ENCODE peak calls at places on chromosomes 7 and 10, in eight cellular contexts. M is adipocyte, C is hypothalamus, Q is HTR-8/SVneo, X is fibroblast of villous mesenchyme, T is fibroblast of pulmonary artery, W is dorsolateral prefrontal cortex, U is SW480. F is an unnamed sample.

GRCh38 chr10:23432161-23432560 is 6.7 kb upstream of the OTUD1 start:
- DNase-seq in M (peak; percentile 16), C (no peak), Q (no peak), X (no peak), T (no peak), W (no peak), U (no peak), F (no peak)

GRCh38 chr10:11162828-11163599 is 145.3 kb downstream of the CELF2 start:
- DNase-seq in M (no peak), C (no peak), Q (no peak), X (no peak), T (no peak), W (no peak), U (no peak), F (no peak)

GRCh38 chr7:142420554-142421362 is 162.9 kb upstream of the PRSS58 start:
- DNase-seq in M (peak; percentile 28), C (no peak), Q (peak; percentile 39), X (no peak), T (peak; percentile 13), W (no peak), U (no peak), F (no peak)

GRCh38 chr7:6375346-6376101 is 72.2 kb downstream of the DAGLB start:
- DNase-seq in M (peak; percentile 66), C (no peak), Q (no peak), X (peak; percentile 54), T (peak; percentile 49), W (no peak), U (no peak), F (peak; percentile 44)

GRCh38 chr7:66974986-66975590 is 20.3 kb downstream of the SBDS start:
- DNase-seq in M (no peak), C (no peak), Q (no peak), X (no peak), T (no peak), W (no peak), U (no peak), F (no peak)

GRCh38 chr10:124217906-124218769 is 124.7 kb upstream of the CHST15 start:
- DNase-seq in M (peak; percentile 26), C (no peak), Q (no peak), X (no peak), T (no peak), W (no peak), U (no peak), F (no peak)

GRCh38 chr10:43778571-43778970 is 129.9 kb upstream of the ZNF32 start:
- DNase-seq in M (no peak), C (no peak), Q (no peak), X (no peak), T (no peak), W (no peak), U (no peak), F (no peak)

GRCh38 chr10:101367569-101368453 is 13.8 kb downstream of the BTRC start:
- DNase-seq in M (peak; percentile 47), C (no peak), Q (peak; percentile 53), X (no peak), T (peak; percentile 86), W (no peak), U (peak; percentile 92), F (peak; percentile 65)

GRCh38 chr10:29994833-29995232 is 64.6 kb downstream of the JCAD start:
- DNase-seq in M (no peak), C (no peak), Q (no peak), X (no peak), T (no peak), W (no peak), U (no peak), F (no peak)

GRCh38 chr7:55060690-55061414 is 42.0 kb downstream of the EGFR start:
- DNase-seq in M (peak; percentile 75), C (no peak), Q (no peak), X (peak; percentile 78), T (peak; percentile 68), W (no peak), U (no peak), F (no peak)

GRCh38 chr10:132298038-132298935 is 9.5 kb downstream of the STK32C start:
- DNase-seq in M (peak; percentile 22), C (no peak), Q (no peak), X (no peak), T (no peak), W (no peak), U (no peak), F (no peak)

GRCh38 chr10:101968286-101968685 is 87.7 kb downstream of the ARMH3 start:
- DNase-seq in M (no peak), C (no peak), Q (no peak), X (no peak), T (no peak), W (no peak), U (no peak), F (no peak)

GRCh38 chr7:85765698-85766298 is 578.9 kb upstream of the SEMA3D start:
- DNase-seq in M (no peak), C (no peak), Q (no peak), X (no peak), T (no peak), W (no peak), U (peak; percentile 89), F (no peak)

GRCh38 chr10:52250562-52250961 is 63.5 kb upstream of the DKK1 start:
- DNase-seq in M (no peak), C (no peak), Q (no peak), X (no peak), T (no peak), W (no peak), U (no peak), F (no peak)

GRCh38 chr7:152025077-152025936 is at the start of gene GALNT11:
- DNase-seq in M (peak; percentile 95), C (peak; percentile 32), Q (peak; percentile 77), X (peak; percentile 83), T (peak; percentile 86), W (peak; percentile 79), U (peak; percentile 78), F (peak; percentile 64)

GRCh38 chr10:102935939-102936605 is 18.0 kb downstream of the CNNM2 start:
- DNase-seq in M (no peak), C (no peak), Q (no peak), X (no peak), T (no peak), W (no peak), U (no peak), F (no peak)

GRCh38 chr10:119597405-119598186 is 832 bp upstream of the TIAL1 start:
- DNase-seq in M (no peak), C (no peak), Q (no peak), X (no peak), T (no peak), W (no peak), U (peak; percentile 8), F (no peak)

GRCh38 chr10:52483587-52483986 is 169.5 kb downstream of the DKK1 start:
- DNase-seq in M (no peak), C (no peak), Q (no peak), X (no peak), T (no peak), W (no peak), U (no peak), F (no peak)

GRCh38 chr7:138226851-138227250 is 150.6 kb downstream of the AKR1D1 start:
- DNase-seq in M (no peak), C (no peak), Q (no peak), X (no peak), T (no peak), W (no peak), U (no peak), F (no peak)

GRCh38 chr7:132211971-132212370 is 364.3 kb downstream of the PLXNA4 start:
- DNase-seq in M (no peak), C (no peak), Q (no peak), X (no peak), T (no peak), W (no peak), U (no peak), F (no peak)

GRCh38 chr7:103637726-103638125 is 191.7 kb upstream of the SLC26A5 start:
- DNase-seq in M (no peak), C (no peak), Q (no peak), X (no peak), T (no peak), W (no peak), U (no peak), F (no peak)

GRCh38 chr7:143040209-143040710 is 11.9 kb upstream of the OR6V1 start:
- DNase-seq in M (no peak), C (no peak), Q (no peak), X (no peak), T (no peak), W (no peak), U (no peak), F (no peak)

GRCh38 chr10:7150349-7150748 is 260.5 kb downstream of the SFMBT2 start:
- DNase-seq in M (no peak), C (no peak), Q (no peak), X (no peak), T (no peak), W (no peak), U (no peak), F (no peak)

GRCh38 chr10:68406111-68406814 is 814 bp downstream of the RUFY2 start:
- DNase-seq in M (peak; percentile 83), C (peak; percentile 60), Q (peak; percentile 76), X (peak; percentile 72), T (peak; percentile 75), W (peak; percentile 51), U (peak; percentile 56), F (peak; percentile 30)

GRCh38 chr10:30386801-30387588 is 37.9 kb upstream of the MTPAP start:
- DNase-seq in M (no peak), C (no peak), Q (no peak), X (no peak), T (no peak), W (no peak), U (peak; percentile 92), F (no peak)

GRCh38 chr10:86611386-86611785 is 43.0 kb upstream of the OPN4 start:
- DNase-seq in M (no peak), C (no peak), Q (no peak), X (no peak), T (no peak), W (no peak), U (no peak), F (no peak)

GRCh38 chr7:72326365-72326764 is 85.8 kb downstream of the CALN1 start:
- DNase-seq in M (no peak), C (no peak), Q (no peak), X (no peak), T (no peak), W (no peak), U (peak; percentile 60), F (no peak)

GRCh38 chr10:67697646-67698245 is 1.8 kb upstream of the CTNNA3 start:
- DNase-seq in M (peak; percentile 79), C (no peak), Q (peak; percentile 50), X (peak; percentile 53), T (peak; percentile 74), W (no peak), U (peak; percentile 39), F (peak; percentile 15)

GRCh38 chr10:26503911-26504310 is 65.8 kb downstream of the APBB1IP start:
- DNase-seq in M (no peak), C (no peak), Q (no peak), X (no peak), T (no peak), W (no peak), U (no peak), F (no peak)

GRCh38 chr7:150973571-150974451 is 4.3 kb downstream of the KCNH2 start:
- DNase-seq in M (no peak), C (no peak), Q (no peak), X (no peak), T (no peak), W (no peak), U (peak; percentile 74), F (no peak)

GRCh38 chr10:111076191-111076681 is 593 bp upstream of the ADRA2A start:
- DNase-seq in M (peak; percentile 66), C (no peak), Q (peak; percentile 51), X (peak; percentile 36), T (peak; percentile 51), W (peak; percentile 71), U (peak; percentile 39), F (peak; percentile 40)

GRCh38 chr7:98170944-98171343 is 40.3 kb upstream of the BHLHA15 start:
- DNase-seq in M (no peak), C (no peak), Q (no peak), X (no peak), T (no peak), W (no peak), U (no peak), F (no peak)

GRCh38 chr7:73851410-73852338 is 9.3 kb upstream of the TMEM270 start:
- DNase-seq in M (peak; percentile 92), C (no peak), Q (peak; percentile 67), X (peak; percentile 97), T (peak; percentile 95), W (no peak), U (peak; percentile 100), F (peak; percentile 96)

GRCh38 chr10:28046579-28046978 is 47.7 kb upstream of the ODAD2 start:
- DNase-seq in M (no peak), C (no peak), Q (no peak), X (no peak), T (no peak), W (no peak), U (no peak), F (no peak)

F was measured in COLO829.